ENCODE peak calls at places on chromosomes 12 and 14, in six cellular contexts. One of them, this sample, is unnamed.

GRCh38 chr14:31837056-31837455 is 240.0 kb upstream of the ARHGAP5 start:
- DNase-seq in HEK293T: no peak
- DNase-seq in activated T-cell treated with anti-CD3 and anti-CD28 coated beads, Interleukin-2, amount 50 U/mL, for 72 hours: no peak
- DNase-seq in choroid plexus epithelial cell: no peak
- DNase-seq in HFF-Myc: no peak
- DNase-seq in activated T-helper 1 cell treated with Interleukin-2 at 50 U/mL for 16 hours: no peak
- DNase-seq in this sample: no peak

GRCh38 chr12:10366875-10367274 is 23.0 kb downstream of the KLRK1 start:
- DNase-seq in HEK293T: no peak
- DNase-seq in activated T-cell treated with anti-CD3 and anti-CD28 coated beads, Interleukin-2, amount 50 U/mL, for 72 hours: no peak
- DNase-seq in choroid plexus epithelial cell: peak
- DNase-seq in HFF-Myc: no peak
- DNase-seq in activated T-helper 1 cell treated with Interleukin-2 at 50 U/mL for 16 hours: no peak
- DNase-seq in this sample: no peak

GRCh38 chr12:71641390-71641789 is 22.3 kb downstream of the ZFC3H1 start:
- DNase-seq in HEK293T: no peak
- DNase-seq in activated T-cell treated with anti-CD3 and anti-CD28 coated beads, Interleukin-2, amount 50 U/mL, for 72 hours: no peak
- DNase-seq in choroid plexus epithelial cell: peak
- DNase-seq in HFF-Myc: no peak
- DNase-seq in activated T-helper 1 cell treated with Interleukin-2 at 50 U/mL for 16 hours: no peak
- DNase-seq in this sample: no peak

GRCh38 chr12:40942326-40942725 is 245.8 kb upstream of the PDZRN4 start:
- DNase-seq in HEK293T: no peak
- DNase-seq in activated T-cell treated with anti-CD3 and anti-CD28 coated beads, Interleukin-2, amount 50 U/mL, for 72 hours: no peak
- DNase-seq in choroid plexus epithelial cell: peak
- DNase-seq in HFF-Myc: no peak
- DNase-seq in activated T-helper 1 cell treated with Interleukin-2 at 50 U/mL for 16 hours: no peak
- DNase-seq in this sample: no peak

GRCh38 chr12:117033382-117034045 is 65.7 kb downstream of the TESC start:
- DNase-seq in HEK293T: no peak
- DNase-seq in activated T-cell treated with anti-CD3 and anti-CD28 coated beads, Interleukin-2, amount 50 U/mL, for 72 hours: no peak
- DNase-seq in choroid plexus epithelial cell: no peak
- DNase-seq in HFF-Myc: no peak
- DNase-seq in activated T-helper 1 cell treated with Interleukin-2 at 50 U/mL for 16 hours: no peak
- DNase-seq in this sample: no peak

GRCh38 chr12:122028601-122029560 is 7.2 kb downstream of the BCL7A start:
- DNase-seq in HEK293T: no peak
- DNase-seq in activated T-cell treated with anti-CD3 and anti-CD28 coated beads, Interleukin-2, amount 50 U/mL, for 72 hours: peak
- DNase-seq in choroid plexus epithelial cell: no peak
- DNase-seq in HFF-Myc: no peak
- DNase-seq in activated T-helper 1 cell treated with Interleukin-2 at 50 U/mL for 16 hours: no peak
- DNase-seq in this sample: no peak

GRCh38 chr12:111398530-111398929 is 7.2 kb upstream of the SH2B3 start:
- DNase-seq in HEK293T: no peak
- DNase-seq in activated T-cell treated with anti-CD3 and anti-CD28 coated beads, Interleukin-2, amount 50 U/mL, for 72 hours: no peak
- DNase-seq in choroid plexus epithelial cell: no peak
- DNase-seq in HFF-Myc: no peak
- DNase-seq in activated T-helper 1 cell treated with Interleukin-2 at 50 U/mL for 16 hours: no peak
- DNase-seq in this sample: no peak

GRCh38 chr12:132734206-132734605 is 23.6 kb downstream of the PGAM5 start:
- DNase-seq in HEK293T: no peak
- DNase-seq in activated T-cell treated with anti-CD3 and anti-CD28 coated beads, Interleukin-2, amount 50 U/mL, for 72 hours: no peak
- DNase-seq in choroid plexus epithelial cell: peak
- DNase-seq in HFF-Myc: peak
- DNase-seq in activated T-helper 1 cell treated with Interleukin-2 at 50 U/mL for 16 hours: no peak
- DNase-seq in this sample: no peak

GRCh38 chr14:94601961-94602391 is 10.2 kb upstream of the SERPINA3 start:
- DNase-seq in HEK293T: no peak
- DNase-seq in activated T-cell treated with anti-CD3 and anti-CD28 coated beads, Interleukin-2, amount 50 U/mL, for 72 hours: no peak
- DNase-seq in choroid plexus epithelial cell: peak
- DNase-seq in HFF-Myc: peak
- DNase-seq in activated T-helper 1 cell treated with Interleukin-2 at 50 U/mL for 16 hours: no peak
- DNase-seq in this sample: no peak

GRCh38 chr12:77239617-77240016 is 174.2 kb upstream of the E2F7 start:
- DNase-seq in HEK293T: no peak
- DNase-seq in activated T-cell treated with anti-CD3 and anti-CD28 coated beads, Interleukin-2, amount 50 U/mL, for 72 hours: no peak
- DNase-seq in choroid plexus epithelial cell: no peak
- DNase-seq in HFF-Myc: no peak
- DNase-seq in activated T-helper 1 cell treated with Interleukin-2 at 50 U/mL for 16 hours: no peak
- DNase-seq in this sample: no peak

GRCh38 chr14:78836777-78837176 is 666.6 kb downstream of the NRXN3 start:
- DNase-seq in HEK293T: peak
- DNase-seq in activated T-cell treated with anti-CD3 and anti-CD28 coated beads, Interleukin-2, amount 50 U/mL, for 72 hours: peak
- DNase-seq in choroid plexus epithelial cell: peak
- DNase-seq in HFF-Myc: peak
- DNase-seq in activated T-helper 1 cell treated with Interleukin-2 at 50 U/mL for 16 hours: no peak
- DNase-seq in this sample: no peak

GRCh38 chr14:61147898-61148549 is 133.1 kb downstream of the TMEM30B start:
- DNase-seq in HEK293T: no peak
- DNase-seq in activated T-cell treated with anti-CD3 and anti-CD28 coated beads, Interleukin-2, amount 50 U/mL, for 72 hours: no peak
- DNase-seq in choroid plexus epithelial cell: peak
- DNase-seq in HFF-Myc: peak
- DNase-seq in activated T-helper 1 cell treated with Interleukin-2 at 50 U/mL for 16 hours: no peak
- DNase-seq in this sample: no peak

GRCh38 chr12:106282457-106283097 is 20.0 kb upstream of the TCP11L2 start:
- DNase-seq in HEK293T: peak
- DNase-seq in activated T-cell treated with anti-CD3 and anti-CD28 coated beads, Interleukin-2, amount 50 U/mL, for 72 hours: peak
- DNase-seq in choroid plexus epithelial cell: peak
- DNase-seq in HFF-Myc: no peak
- DNase-seq in activated T-helper 1 cell treated with Interleukin-2 at 50 U/mL for 16 hours: peak
- DNase-seq in this sample: peak

GRCh38 chr14:93103392-93104080 is 12.2 kb downstream of the ITPK1 start:
- DNase-seq in HEK293T: no peak
- DNase-seq in activated T-cell treated with anti-CD3 and anti-CD28 coated beads, Interleukin-2, amount 50 U/mL, for 72 hours: peak
- DNase-seq in choroid plexus epithelial cell: peak
- DNase-seq in HFF-Myc: no peak
- DNase-seq in activated T-helper 1 cell treated with Interleukin-2 at 50 U/mL for 16 hours: peak
- DNase-seq in this sample: no peak

GRCh38 chr12:117486840-117487659 is 125.6 kb upstream of the NOS1 start:
- DNase-seq in HEK293T: no peak
- DNase-seq in activated T-cell treated with anti-CD3 and anti-CD28 coated beads, Interleukin-2, amount 50 U/mL, for 72 hours: no peak
- DNase-seq in choroid plexus epithelial cell: no peak
- DNase-seq in HFF-Myc: no peak
- DNase-seq in activated T-helper 1 cell treated with Interleukin-2 at 50 U/mL for 16 hours: no peak
- DNase-seq in this sample: no peak

GRCh38 chr14:31070431-31070830 is 44.3 kb upstream of the STRN3 start:
- DNase-seq in HEK293T: no peak
- DNase-seq in activated T-cell treated with anti-CD3 and anti-CD28 coated beads, Interleukin-2, amount 50 U/mL, for 72 hours: no peak
- DNase-seq in choroid plexus epithelial cell: peak
- DNase-seq in HFF-Myc: no peak
- DNase-seq in activated T-helper 1 cell treated with Interleukin-2 at 50 U/mL for 16 hours: no peak
- DNase-seq in this sample: no peak

GRCh38 chr14:90858511-90858910 is 42.3 kb upstream of the TTC7B start:
- DNase-seq in HEK293T: no peak
- DNase-seq in activated T-cell treated with anti-CD3 and anti-CD28 coated beads, Interleukin-2, amount 50 U/mL, for 72 hours: no peak
- DNase-seq in choroid plexus epithelial cell: no peak
- DNase-seq in HFF-Myc: no peak
- DNase-seq in activated T-helper 1 cell treated with Interleukin-2 at 50 U/mL for 16 hours: no peak
- DNase-seq in this sample: no peak

GRCh38 chr14:73888971-73889370 is 2.3 kb downstream of the ZNF410 start:
- DNase-seq in HEK293T: no peak
- DNase-seq in activated T-cell treated with anti-CD3 and anti-CD28 coated beads, Interleukin-2, amount 50 U/mL, for 72 hours: no peak
- DNase-seq in choroid plexus epithelial cell: no peak
- DNase-seq in HFF-Myc: no peak
- DNase-seq in activated T-helper 1 cell treated with Interleukin-2 at 50 U/mL for 16 hours: no peak
- DNase-seq in this sample: no peak

GRCh38 chr12:19972325-19973288 is 395.7 kb upstream of the PDE3A start:
- DNase-seq in HEK293T: no peak
- DNase-seq in activated T-cell treated with anti-CD3 and anti-CD28 coated beads, Interleukin-2, amount 50 U/mL, for 72 hours: peak
- DNase-seq in choroid plexus epithelial cell: no peak
- DNase-seq in HFF-Myc: no peak
- DNase-seq in activated T-helper 1 cell treated with Interleukin-2 at 50 U/mL for 16 hours: no peak
- DNase-seq in this sample: no peak

GRCh38 chr14:84006643-84007137 is 1523.3 kb upstream of the FLRT2 start:
- DNase-seq in HEK293T: no peak
- DNase-seq in activated T-cell treated with anti-CD3 and anti-CD28 coated beads, Interleukin-2, amount 50 U/mL, for 72 hours: no peak
- DNase-seq in choroid plexus epithelial cell: peak
- DNase-seq in HFF-Myc: no peak
- DNase-seq in activated T-helper 1 cell treated with Interleukin-2 at 50 U/mL for 16 hours: no peak
- DNase-seq in this sample: no peak

GRCh38 chr14:21041676-21042433 is at the start of gene RNASE7:
- DNase-seq in HEK293T: no peak
- DNase-seq in activated T-cell treated with anti-CD3 and anti-CD28 coated beads, Interleukin-2, amount 50 U/mL, for 72 hours: no peak
- DNase-seq in choroid plexus epithelial cell: peak
- DNase-seq in HFF-Myc: no peak
- DNase-seq in activated T-helper 1 cell treated with Interleukin-2 at 50 U/mL for 16 hours: no peak
- DNase-seq in this sample: no peak

GRCh38 chr12:108724054-108724889 is 7.0 kb downstream of the CORO1C start:
- DNase-seq in HEK293T: no peak
- DNase-seq in activated T-cell treated with anti-CD3 and anti-CD28 coated beads, Interleukin-2, amount 50 U/mL, for 72 hours: peak
- DNase-seq in choroid plexus epithelial cell: peak
- DNase-seq in HFF-Myc: no peak
- DNase-seq in activated T-helper 1 cell treated with Interleukin-2 at 50 U/mL for 16 hours: no peak
- DNase-seq in this sample: no peak

GRCh38 chr14:56199095-56199975 is 81.1 kb downstream of the PELI2 start:
- DNase-seq in HEK293T: peak
- DNase-seq in activated T-cell treated with anti-CD3 and anti-CD28 coated beads, Interleukin-2, amount 50 U/mL, for 72 hours: no peak
- DNase-seq in choroid plexus epithelial cell: peak
- DNase-seq in HFF-Myc: peak
- DNase-seq in activated T-helper 1 cell treated with Interleukin-2 at 50 U/mL for 16 hours: no peak
- DNase-seq in this sample: no peak

This sample was measured in T-helper 22 cell.